ENCODE peak calls at places on chromosomes 3 and 15, in four cellular contexts. Y, T, J and F are unnamed samples.

GRCh38 chr15:69647160-69647513 is 194.5 kb downstream of the RPLP1 start:
- DNase-seq in Y (no peak), J (no peak), T (peak), F (no peak)

GRCh38 chr3:11699083-11699427 is 55.3 kb upstream of the VGLL4 start:
- DNase-seq in J (no peak), Y (no peak), T (no peak), F (no peak)

GRCh38 chr15:40430271-40430805 is 10.4 kb upstream of the BAHD1 start:
- DNase-seq in T (no peak), Y (no peak), J (no peak), F (no peak)

GRCh38 chr3:184439096-184439495 is 59.2 kb downstream of the CHRD start:
- DNase-seq in Y (no peak), T (no peak), J (no peak), F (no peak)

GRCh38 chr15:81235781-81236507 is 39.3 kb downstream of the IL16 start:
- DNase-seq in J (peak), T (no peak), Y (no peak), F (no peak)

GRCh38 chr3:152121292-152121654 is 147.5 kb upstream of the MBNL1 start:
- DNase-seq in T (no peak), Y (no peak), J (peak), F (no peak)

GRCh38 chr3:46477145-46477544 is 12.4 kb upstream of the LTF start:
- DNase-seq in T (no peak), Y (no peak), J (no peak), F (peak)

GRCh38 chr15:51132384-51133139 is 37.9 kb upstream of the TNFAIP8L3 start:
- DNase-seq in T (peak), J (peak), Y (peak), F (peak)

GRCh38 chr3:33848624-33849347 is 50.4 kb downstream of the PDCD6IP start:
- DNase-seq in J (no peak), T (peak), Y (no peak), F (no peak)

GRCh38 chr3:140719841-140720240 is 42.0 kb downstream of the TRIM42 start:
- DNase-seq in T (no peak), Y (no peak), J (no peak), F (no peak)

GRCh38 chr15:51492528-51492927 is 130.0 kb downstream of the DMXL2 start:
- DNase-seq in T (no peak), J (no peak), Y (no peak), F (no peak)

GRCh38 chr3:128709506-128710210 is 16.3 kb upstream of the RAB7A start:
- DNase-seq in T (no peak), J (no peak), Y (no peak), F (no peak)

GRCh38 chr3:182389041-182389815 is 404.1 kb upstream of the ATP11B start:
- DNase-seq in T (no peak), Y (no peak), J (no peak), F (no peak)

GRCh38 chr3:129439381-129439816 is 349 bp downstream of the MBD4 start:
- DNase-seq in J (no peak), T (peak), Y (peak), F (peak)

GRCh38 chr15:88334436-88334835 is 77.9 kb upstream of the NTRK3 start:
- DNase-seq in J (no peak), Y (no peak), T (no peak), F (no peak)

GRCh38 chr3:180980612-180981011 is 8.9 kb downstream of the DNAJC19 start:
- DNase-seq in Y (no peak), J (no peak), T (no peak), F (no peak)

GRCh38 chr15:89776274-89777072 is at the start of gene MESP2:
- DNase-seq in T (peak), J (no peak), Y (peak), F (peak)

GRCh38 chr3:123112232-123112631 is 45.4 kb downstream of the PDIA5 start:
- DNase-seq in Y (no peak), J (no peak), T (no peak), F (no peak)

GRCh38 chr15:25224396-25224795 is 214.4 kb downstream of the UBE3A start:
- DNase-seq in Y (no peak), T (no peak), J (no peak), F (no peak)

GRCh38 chr3:102573483-102574028 is 138.7 kb downstream of the ZPLD1 start:
- DNase-seq in T (no peak), J (no peak), Y (no peak), F (no peak)

DNA sequence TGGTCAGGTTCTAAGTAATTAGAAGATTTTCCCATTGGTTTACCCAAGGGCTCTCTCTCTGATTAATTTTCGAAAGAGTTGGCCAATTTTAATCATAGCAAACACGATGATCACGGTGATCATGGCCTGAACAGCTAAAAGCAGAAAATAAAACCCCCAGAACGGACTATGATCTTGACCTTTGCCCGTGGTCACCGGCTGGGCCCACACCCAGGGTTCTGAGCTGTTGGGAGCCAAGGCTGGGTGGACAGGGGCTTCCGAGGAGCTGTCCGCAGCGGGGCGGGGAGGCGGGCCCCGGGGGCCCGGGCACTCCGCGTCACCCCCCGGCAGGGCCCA is 2.5 kb downstream of the GP5 start:
- DNase-seq in T (no peak), Y (no peak), J (no peak), F (no peak)
- H3K4me3 ChIP-seq in T (peak), Y (peak), J (no peak), F (peak)

DNA sequence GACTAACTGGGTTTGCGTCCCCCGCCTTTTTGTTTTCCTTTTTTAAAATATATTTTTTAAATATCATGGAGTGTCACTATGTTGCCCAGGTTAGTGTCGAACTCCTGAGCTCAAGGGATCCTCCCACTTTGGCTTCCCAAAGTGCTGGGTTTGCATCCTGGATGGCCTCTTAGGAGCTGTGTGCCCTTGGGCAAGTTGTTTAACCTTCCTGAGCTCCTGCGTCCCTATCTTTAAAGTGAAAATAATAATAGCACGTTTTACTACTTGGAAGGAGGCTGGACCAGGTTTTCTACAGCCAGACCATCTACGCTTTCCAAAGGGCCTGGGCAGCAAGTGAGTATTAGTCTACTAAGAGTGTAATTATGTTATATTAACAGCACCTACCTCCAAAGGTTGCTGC is 44.2 kb upstream of the RNU6-1 start:
- DNase-seq in Y (no peak), T (no peak), J (no peak), F (no peak)
- H3K4me3 ChIP-seq in Y (no peak), T (peak), J (no peak), F (no peak)

GRCh38 chr3:16599694-16600093 is 5.5 kb downstream of the DAZL start:
- DNase-seq in T (no peak), Y (no peak), J (no peak), F (no peak)

GRCh38 chr3:16601539-16602005 is 3.7 kb downstream of the DAZL start:
- DNase-seq in T (no peak), Y (no peak), J (no peak), F (no peak)

GRCh38 chr3:16604887-16605602 is at the start of gene DAZL:
- DNase-seq in Y (no peak), J (no peak), T (no peak), F (no peak)

GRCh38 chr3:16604433-16604832 is 790 bp downstream of the DAZL start:
- DNase-seq in T (no peak), Y (no peak), J (no peak), F (no peak)

GRCh38 chr3:16600771-16601538 is 4.3 kb downstream of the DAZL start:
- DNase-seq in J (peak), T (peak), Y (peak), F (peak)
- H3K4me3 ChIP-seq in J (no peak), T (no peak), Y (no peak), F (no peak)

GRCh38 chr3:95200384-95200783 is 1137.5 kb downstream of the NSUN3 start:
- DNase-seq in J (no peak), Y (no peak), T (no peak), F (no peak)

GRCh38 chr3:95197661-95198060 is 1134.8 kb downstream of the NSUN3 start:
- DNase-seq in J (no peak), Y (no peak), T (no peak), F (no peak)
- H3K4me3 ChIP-seq in J (no peak), Y (no peak), T (no peak), F (no peak)

DNA sequence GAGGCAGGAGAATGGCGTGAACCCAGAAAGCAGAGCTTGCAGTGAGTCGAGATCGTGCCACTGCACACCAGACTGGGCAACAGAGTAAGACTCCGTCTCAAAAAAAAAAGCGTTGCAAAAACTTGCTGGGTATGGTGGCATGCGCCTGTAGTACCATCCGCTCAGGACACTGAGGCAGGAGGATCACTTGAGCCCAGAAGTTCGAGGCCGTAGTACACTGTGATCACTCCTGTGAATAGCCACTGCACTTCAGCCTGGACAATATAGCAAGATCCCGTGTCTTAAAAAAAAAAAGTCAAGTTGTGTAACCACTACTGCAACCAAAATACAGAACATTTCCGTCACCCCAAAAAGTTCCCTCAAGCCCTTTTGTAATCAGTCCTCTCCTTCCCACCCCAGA is 1.5 kb downstream of the ARPC4 start:
- DNase-seq in Y (no peak), T (no peak), J (no peak), F (no peak)
- H3K4me3 ChIP-seq in Y (no peak), T (no peak), J (no peak), F (no peak)

GRCh38 chr3:71062037-71062919 is 521.2 kb downstream of the FOXP1 start:
- DNase-seq in J (no peak), Y (no peak), T (no peak), F (no peak)

GRCh38 chr3:71061581-71061980 is 521.9 kb downstream of the FOXP1 start:
- DNase-seq in T (no peak), Y (no peak), J (no peak), F (no peak)

GRCh38 chr3:71062920-71063767 is 520.4 kb downstream of the FOXP1 start:
- DNase-seq in T (no peak), Y (no peak), J (no peak), F (no peak)

GRCh38 chr3:71061037-71061436 is 522.5 kb downstream of the FOXP1 start:
- DNase-seq in Y (no peak), J (no peak), T (no peak), F (no peak)

GRCh38 chr3:71060536-71060935 is 523.0 kb downstream of the FOXP1 start:
- DNase-seq in J (no peak), T (no peak), Y (no peak), F (no peak)
- H3K4me3 ChIP-seq in J (no peak), T (no peak), Y (no peak), F (no peak)